ENCODE peak calls at places on chromosome 20, in ten cellular contexts. P is kidney epithelial cell, H is PC-3, A is fibroblast of mammary gland, Y is GM20000, Z is neural progenitor cell, K is Calu3, Q is brain microvascular endothelial cell, T is RWPE1, O is HL-60. W is an unnamed sample.

GRCh38 chr20:46438156-46438750 is 31.8 kb upstream of the ELMO2 start:
- DNase-seq in P (no peak), H (peak), A (peak), Y (peak), Z (peak), K (peak), Q (peak), T (peak), O (no peak), W (peak)

GRCh38 chr20:51697119-51697826 is 70.9 kb downstream of the ATP9A start:
- DNase-seq in P (no peak), H (peak), A (peak), Y (no peak), Z (no peak), K (no peak), Q (no peak), T (no peak), O (no peak), W (peak)

GRCh38 chr20:11454966-11455799 is 462.5 kb upstream of the BTBD3 start:
- DNase-seq in P (peak), H (peak), A (peak), Y (peak), Z (no peak), K (peak), Q (peak), T (peak), O (no peak), W (peak)

GRCh38 chr20:35055445-35056276 is 36.9 kb downstream of the TRPC4AP start:
- DNase-seq in P (no peak), H (no peak), A (no peak), Y (peak), Z (no peak), K (no peak), Q (no peak), T (no peak), O (no peak), W (no peak)

GRCh38 chr20:47500554-47500953 is 1.1 kb upstream of the NCOA3 start:
- DNase-seq in P (no peak), H (no peak), A (no peak), Y (no peak), Z (no peak), K (peak), Q (no peak), T (no peak), O (no peak), W (no peak)

GRCh38 chr20:61297981-61298380 is 45.9 kb downstream of the CDH4 start:
- DNase-seq in P (no peak), H (peak), A (peak), Y (no peak), Z (no peak), K (no peak), Q (peak), T (peak), O (no peak), W (peak)

GRCh38 chr20:41145821-41146620 is 8.7 kb downstream of the PLCG1 start:
- DNase-seq in P (no peak), H (no peak), A (peak), Y (no peak), Z (no peak), K (no peak), Q (no peak), T (no peak), O (no peak), W (no peak)

GRCh38 chr20:57043091-57043490 is 223.3 kb downstream of the BMP7 start:
- DNase-seq in P (no peak), H (no peak), A (no peak), Y (no peak), Z (no peak), K (no peak), Q (no peak), T (peak), O (no peak), W (peak)

GRCh38 chr20:56820984-56821383 is 191.9 kb downstream of the TFAP2C start:
- DNase-seq in P (no peak), H (no peak), A (no peak), Y (no peak), Z (no peak), K (no peak), Q (no peak), T (no peak), O (no peak), W (no peak)

GRCh38 chr20:54510546-54511129 is 35.2 kb downstream of the DOK5 start:
- DNase-seq in P (no peak), H (no peak), A (no peak), Y (no peak), Z (peak), K (no peak), Q (no peak), T (no peak), O (no peak), W (no peak)
- TF ChIP-seq CTCF in P (no peak), H (no peak), A (no peak), Y (no peak), Z (no peak), K (no peak), Q (no peak), T (no peak), O (no peak), W (no peak)

GRCh38 chr20:45323731-45324130 is 15.6 kb upstream of the MATN4 start:
- DNase-seq in P (no peak), H (peak), A (peak), Y (no peak), Z (no peak), K (no peak), Q (no peak), T (peak), O (no peak), W (no peak)

GRCh38 chr20:45328451-45328850 is 19.8 kb downstream of the SDC4 start:
- DNase-seq in P (no peak), H (no peak), A (no peak), Y (no peak), Z (no peak), K (no peak), Q (no peak), T (no peak), O (no peak), W (no peak)

GRCh38 chr20:45330476-45330875 is 17.7 kb downstream of the SDC4 start:
- DNase-seq in P (no peak), H (no peak), A (no peak), Y (no peak), Z (no peak), K (no peak), Q (no peak), T (no peak), O (no peak), W (no peak)

GRCh38 chr20:45325367-45325766 is 17.3 kb upstream of the MATN4 start:
- DNase-seq in P (no peak), H (no peak), A (no peak), Y (no peak), Z (peak), K (no peak), Q (no peak), T (no peak), O (no peak), W (no peak)

DNA sequence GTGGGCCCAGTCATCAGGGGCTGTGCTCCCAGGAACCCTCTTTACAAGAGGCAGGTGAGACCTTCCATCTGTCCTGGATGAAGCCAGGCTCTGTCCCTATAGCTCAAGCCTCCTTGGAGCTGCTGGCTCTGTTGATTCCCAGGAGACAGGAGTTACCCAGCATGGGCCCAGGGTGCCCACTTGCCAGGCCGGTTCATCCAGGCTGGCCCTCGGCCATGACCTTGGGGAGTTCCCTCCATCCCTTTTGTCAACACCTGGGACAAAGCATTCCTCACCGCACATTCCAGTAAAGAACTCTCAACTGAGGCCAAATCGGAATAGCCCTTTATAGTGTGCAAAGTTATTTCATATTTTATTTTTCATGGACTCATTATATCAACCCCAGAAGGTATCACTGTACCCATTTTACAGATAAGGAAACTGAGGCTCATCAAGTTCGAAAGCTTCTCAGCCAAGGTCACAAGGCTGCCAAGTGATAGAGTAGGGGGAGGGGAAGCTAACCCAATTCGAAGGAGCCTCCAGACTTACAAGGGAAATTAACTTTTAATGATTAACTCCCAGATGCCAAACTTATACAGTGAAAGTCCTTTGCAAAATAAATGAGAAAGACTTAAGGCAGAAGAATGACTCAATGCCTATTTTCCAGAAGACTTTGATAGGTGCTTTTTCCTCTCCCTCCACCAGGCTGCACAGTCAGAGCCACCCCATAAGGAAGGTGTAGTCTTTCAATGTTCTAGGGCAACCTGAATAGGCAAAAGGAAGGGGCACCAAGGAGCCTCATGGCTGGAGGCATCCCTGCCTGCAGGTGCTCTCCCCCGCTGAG is 18.5 kb downstream of the SDC4 start:
- DNase-seq in P (no peak), H (no peak), A (no peak), Y (no peak), Z (no peak), K (peak), Q (no peak), T (no peak), O (no peak), W (no peak)
- TF ChIP-seq CTCF in P (no peak), H (peak), A (no peak), Y (no peak), Z (no peak), K (no peak), Q (no peak), T (no peak), O (no peak), W (no peak)

DNA sequence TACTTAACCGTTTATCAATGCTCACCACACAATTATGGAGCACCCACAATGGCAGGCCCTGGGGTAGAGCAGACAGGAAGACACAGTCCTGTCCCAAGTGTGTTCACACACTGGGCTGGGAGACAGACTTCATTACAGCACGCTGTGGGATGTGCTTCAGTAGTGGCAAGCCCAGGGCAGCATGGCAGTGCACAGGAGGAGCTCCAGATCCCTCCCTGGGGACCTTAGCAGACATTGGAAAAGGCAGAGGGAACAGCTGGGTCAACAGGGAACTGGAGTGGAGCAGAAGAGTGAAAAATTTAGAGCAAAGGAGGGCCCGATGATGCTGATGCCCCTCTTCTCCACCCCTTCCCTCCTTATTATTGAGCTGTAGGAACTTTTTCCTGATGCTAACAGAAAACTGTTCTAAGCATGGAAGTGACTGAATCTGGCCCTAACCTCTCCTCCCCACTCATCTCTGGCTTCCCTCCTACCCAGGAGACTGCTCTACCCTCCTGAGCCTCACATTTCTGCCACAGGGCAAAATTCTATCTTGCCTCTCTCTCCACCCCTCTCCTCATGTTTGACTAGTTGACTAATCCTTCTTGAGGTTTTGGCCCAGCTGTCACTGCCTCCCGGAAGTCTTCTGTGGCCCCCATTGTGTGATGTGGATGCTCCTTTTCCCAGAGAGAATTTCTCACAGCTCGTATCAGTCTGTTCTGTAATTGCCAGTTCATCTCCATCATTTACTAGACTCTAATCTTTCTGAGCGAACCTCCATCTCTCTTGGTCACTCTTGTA is 41.3 kb upstream of the NOP56 start:
- DNase-seq in P (no peak), H (peak), A (no peak), Y (no peak), Z (no peak), K (no peak), Q (no peak), T (no peak), O (no peak), W (no peak)
- TF ChIP-seq CTCF in P (no peak), H (no peak), A (no peak), Y (no peak), Z (no peak), K (no peak), Q (no peak), T (no peak), O (no peak), W (no peak)

GRCh38 chr20:44217342-44218092 is 6.9 kb upstream of the OSER1 start:
- DNase-seq in P (no peak), H (peak), A (peak), Y (peak), Z (peak), K (peak), Q (peak), T (peak), O (no peak), W (peak)
- TF ChIP-seq CTCF in P (peak), H (peak), A (peak), Y (peak), Z (peak), K (peak), Q (peak), T (peak), O (peak), W (peak)

DNA sequence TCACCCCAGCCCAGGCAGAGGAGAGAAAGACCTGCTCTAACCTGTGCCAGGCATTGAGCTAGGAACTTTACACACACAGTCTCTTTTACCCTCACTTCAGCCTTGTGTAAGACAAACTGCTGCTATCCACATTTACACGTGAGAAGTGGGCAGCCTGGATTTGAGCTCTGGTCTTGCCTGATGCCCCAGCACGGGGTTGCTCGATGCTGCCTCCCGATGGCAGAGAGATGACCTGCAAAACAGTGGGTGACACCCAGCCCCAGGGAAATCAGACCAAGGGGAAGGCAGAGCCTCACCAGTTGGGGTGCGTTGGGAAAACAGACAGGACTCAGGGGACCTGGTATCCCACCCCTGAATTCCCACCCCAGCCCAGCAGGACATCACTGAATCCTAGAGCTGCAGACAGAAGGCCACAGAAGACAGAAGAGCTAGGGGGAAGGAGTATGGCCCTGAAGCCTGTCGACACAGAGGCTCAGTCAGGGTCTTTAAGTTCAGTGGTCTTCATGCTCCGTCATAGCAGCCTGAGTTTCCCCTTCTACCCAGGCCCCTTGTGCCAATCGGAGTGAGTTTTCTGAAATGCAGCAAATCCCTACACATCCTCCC is 990 bp downstream of the BPI start:
- DNase-seq in P (no peak), H (peak), A (peak), Y (peak), Z (peak), K (peak), Q (peak), T (peak), O (no peak), W (peak)
- TF ChIP-seq CTCF in P (peak), H (peak), A (peak), Y (peak), Z (peak), K (peak), Q (peak), T (no peak), O (peak), W (peak)

DNA sequence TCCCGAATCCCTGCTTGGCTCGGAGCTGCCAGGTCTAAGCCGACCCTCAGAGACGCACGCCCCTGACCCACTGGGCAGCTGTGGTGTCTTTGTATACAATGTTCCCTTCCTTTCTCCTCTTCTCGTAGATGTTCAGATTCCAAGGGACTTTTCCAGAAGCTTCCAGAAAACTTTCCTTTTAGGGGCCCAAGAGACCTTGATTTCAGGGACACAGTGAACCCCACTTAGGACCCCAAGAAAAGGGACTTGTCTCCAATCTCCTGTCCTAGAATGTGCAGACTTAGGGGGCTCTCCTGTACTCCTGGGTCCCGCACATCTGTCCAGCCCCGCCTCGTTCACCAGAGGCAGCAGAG is 103.5 kb downstream of the EDN3 start:
- DNase-seq in P (no peak), H (no peak), A (no peak), Y (peak), Z (no peak), K (no peak), Q (no peak), T (no peak), O (no peak), W (no peak)
- TF ChIP-seq CTCF in P (no peak), H (peak), A (no peak), Y (no peak), Z (no peak), K (no peak), Q (no peak), T (peak), O (no peak), W (no peak)

GRCh38 chr20:50547956-50548355 is 37.8 kb downstream of the PTPN1 start:
- DNase-seq in P (no peak), H (no peak), A (no peak), Y (no peak), Z (no peak), K (no peak), Q (no peak), T (no peak), O (no peak), W (no peak)
- TF ChIP-seq CTCF in P (no peak), H (no peak), A (no peak), Y (no peak), Z (no peak), K (no peak), Q (no peak), T (no peak), O (no peak), W (no peak)

GRCh38 chr20:48879609-48880008 is 41.9 kb upstream of the ARFGEF2 start:
- DNase-seq in P (no peak), H (peak), A (no peak), Y (no peak), Z (no peak), K (peak), Q (peak), T (no peak), O (no peak), W (peak)

GRCh38 chr20:48878849-48879248 is 42.7 kb upstream of the ARFGEF2 start:
- DNase-seq in P (no peak), H (no peak), A (no peak), Y (no peak), Z (no peak), K (no peak), Q (no peak), T (no peak), O (no peak), W (no peak)

GRCh38 chr20:48875233-48875913 is 46.1 kb upstream of the ARFGEF2 start:
- DNase-seq in P (no peak), H (no peak), A (no peak), Y (no peak), Z (no peak), K (no peak), Q (no peak), T (no peak), O (no peak), W (no peak)

GRCh38 chr20:48875914-48876240 is 45.6 kb upstream of the ARFGEF2 start:
- DNase-seq in P (no peak), H (no peak), A (peak), Y (no peak), Z (no peak), K (no peak), Q (peak), T (peak), O (peak), W (peak)

GRCh38 chr20:48877299-48877698 is 44.2 kb upstream of the ARFGEF2 start:
- DNase-seq in P (no peak), H (no peak), A (no peak), Y (peak), Z (no peak), K (peak), Q (peak), T (no peak), O (no peak), W (no peak)
- TF ChIP-seq CTCF in P (no peak), H (no peak), A (no peak), Y (no peak), Z (no peak), K (no peak), Q (peak), T (no peak), O (no peak), W (no peak)

DNA sequence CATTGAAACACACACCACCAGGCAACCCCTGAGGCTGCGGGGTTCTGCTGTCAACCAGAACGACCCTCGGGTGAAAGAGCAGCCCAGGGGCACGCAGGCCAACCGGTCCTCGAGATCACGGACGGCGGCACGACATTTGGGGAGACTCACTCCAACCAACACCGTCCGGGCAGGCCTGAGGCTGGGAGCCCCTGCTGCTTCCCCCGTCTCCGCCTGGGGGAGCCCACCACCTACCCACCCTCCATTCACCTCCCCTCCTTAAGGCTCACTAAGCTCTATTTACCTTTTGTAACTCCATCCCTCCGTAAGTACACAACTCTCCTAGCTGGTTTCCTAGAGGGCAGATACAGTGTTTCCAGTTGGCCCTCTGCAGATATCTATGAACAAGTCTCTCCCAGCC is 971.3 kb upstream of the DEFB115 start:
- DNase-seq in P (no peak), H (no peak), A (no peak), Y (no peak), Z (no peak), K (no peak), Q (no peak), T (no peak), O (no peak), W (no peak)
- TF ChIP-seq CTCF in P (no peak), H (no peak), A (no peak), Y (peak), Z (no peak), K (no peak), Q (peak), T (no peak), O (no peak), W (no peak)

DNA sequence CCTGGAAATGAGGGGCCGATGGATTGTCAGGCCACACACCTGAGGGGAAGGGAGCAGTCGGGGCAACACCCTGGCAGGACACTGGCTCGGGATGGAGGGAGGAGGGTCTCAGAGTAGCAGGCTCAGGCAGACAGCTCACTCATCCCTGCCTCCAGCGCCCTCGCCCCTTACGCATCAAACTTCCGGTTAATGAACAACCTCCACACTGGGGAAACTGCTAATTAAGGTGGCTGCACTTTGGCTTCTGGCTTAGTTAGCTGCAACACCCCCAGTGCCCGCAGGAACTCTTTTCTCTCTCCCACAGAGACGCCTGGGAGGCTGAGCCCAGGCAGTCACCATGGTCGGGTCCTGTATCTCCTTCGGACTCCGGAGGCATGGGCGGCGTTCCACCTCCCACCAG is 13.4 kb upstream of the CHRNA4 start:
- DNase-seq in P (no peak), H (no peak), A (no peak), Y (no peak), Z (no peak), K (no peak), Q (no peak), T (no peak), O (no peak), W (no peak)
- TF ChIP-seq CTCF in P (no peak), H (no peak), A (no peak), Y (no peak), Z (no peak), K (no peak), Q (no peak), T (no peak), O (no peak), W (no peak)